ENCODE peak calls at places on chromosomes 5 and 9, in eight cellular contexts. G, P, V, C, J, H, L and S are unnamed samples.

GRCh38 chr9:14281136-14281795 is 32.7 kb downstream of the NFIB start:
- DNase-seq in V (no peak), C (no peak), G (no peak), H (no peak), J (no peak), L (no peak), P (no peak), S (no peak)

GRCh38 chr5:151683444-151683843 is 3.3 kb downstream of the SPARC start:
- DNase-seq in C (no peak), J (no peak), L (no peak), G (no peak), H (no peak), P (no peak), V (peak), S (no peak)

GRCh38 chr5:140108093-140109049 is 5.5 kb upstream of the PURA start:
- DNase-seq in V (no peak), H (no peak), G (no peak), P (no peak), J (peak), C (peak), L (no peak), S (peak)

GRCh38 chr5:52560366-52560765 is 227.3 kb upstream of the ITGA1 start:
- DNase-seq in L (no peak), J (peak), H (no peak), C (no peak), V (peak), G (peak), P (no peak), S (no peak)

GRCh38 chr5:56696900-56697299 is 118.4 kb upstream of the MAP3K1 start:
- DNase-seq in C (peak), P (peak), J (no peak), L (no peak), H (no peak), G (no peak), V (peak), S (peak)

GRCh38 chr9:83451308-83451707 is 86.9 kb downstream of the FRMD3 start:
- DNase-seq in G (no peak), H (no peak), P (no peak), J (no peak), C (no peak), V (no peak), L (no peak), S (no peak)

GRCh38 chr5:31048282-31048974 is 145.1 kb upstream of the CDH6 start:
- DNase-seq in C (no peak), H (no peak), V (no peak), L (no peak), J (no peak), P (peak), G (no peak), S (no peak)

GRCh38 chr9:116417464-116417863 is 263.9 kb downstream of the PAPPA start:
- DNase-seq in L (no peak), G (no peak), C (no peak), V (no peak), J (no peak), H (no peak), P (no peak), S (no peak)

GRCh38 chr5:125049721-125050357 is 303.4 kb upstream of the ZNF608 start:
- DNase-seq in G (no peak), J (no peak), P (no peak), V (no peak), H (no peak), C (no peak), L (no peak), S (no peak)

GRCh38 chr9:21570643-21571275 is 88.6 kb upstream of the IFNE start:
- DNase-seq in C (no peak), L (no peak), V (peak), H (no peak), G (peak), P (no peak), J (no peak), S (no peak)

GRCh38 chr5:154610321-154611154 is 132.5 kb upstream of the HAND1 start:
- DNase-seq in H (peak), G (peak), P (peak), V (peak), L (no peak), C (peak), J (peak), S (peak)

GRCh38 chr9:134455010-134455409 is 128.8 kb downstream of the RXRA start:
- DNase-seq in H (no peak), J (no peak), P (no peak), L (no peak), G (no peak), V (no peak), C (no peak), S (no peak)

GRCh38 chr9:75640250-75640649 is 250.2 kb upstream of the PCSK5 start:
- DNase-seq in G (no peak), C (no peak), J (no peak), L (no peak), P (no peak), H (no peak), V (no peak), S (no peak)

GRCh38 chr5:65825388-65826328 is 100.7 kb upstream of the ERBIN start:
- DNase-seq in P (no peak), G (no peak), H (no peak), C (no peak), J (no peak), L (no peak), V (no peak), S (no peak)

GRCh38 chr5:2658421-2658820 is 93.1 kb downstream of the IRX2 start:
- DNase-seq in V (no peak), L (no peak), G (no peak), P (no peak), J (no peak), H (no peak), C (no peak), S (no peak)

GRCh38 chr5:134227259-134227658 is 1.4 kb upstream of the PPP2CA start:
- DNase-seq in L (no peak), C (no peak), H (no peak), V (no peak), P (no peak), G (no peak), J (peak), S (peak)

GRCh38 chr5:110925398-110925797 is 146.1 kb upstream of the TSLP start:
- DNase-seq in P (peak), L (no peak), C (no peak), V (peak), G (no peak), H (no peak), J (no peak), S (no peak)

GRCh38 chr5:95022967-95023695 is 261.8 kb downstream of the MCTP1 start:
- DNase-seq in H (no peak), V (peak), G (peak), L (no peak), C (no peak), P (no peak), J (no peak), S (no peak)

GRCh38 chr5:136141561-136141960 is 8.9 kb downstream of the SMAD5 start:
- DNase-seq in G (no peak), L (no peak), P (no peak), H (no peak), V (no peak), J (no peak), C (no peak), S (no peak)

GRCh38 chr5:78127875-78128274 is 166.6 kb downstream of the AP3B1 start:
- DNase-seq in G (no peak), H (no peak), L (no peak), C (no peak), P (no peak), J (no peak), V (no peak), S (no peak)

GRCh38 chr9:588952-589351 is 252.5 kb upstream of the DMRT1 start:
- DNase-seq in P (no peak), V (no peak), L (no peak), J (no peak), C (no peak), G (no peak), H (no peak), S (no peak)

GRCh38 chr9:27566118-27566517 is 7.2 kb downstream of the C9orf72 start:
- DNase-seq in C (no peak), G (no peak), V (peak), H (no peak), L (no peak), J (no peak), P (peak), S (no peak)

GRCh38 chr5:23507278-23507685 is at the start of gene PRDM9:
- DNase-seq in P (peak), L (no peak), C (no peak), H (no peak), G (no peak), V (peak), J (no peak), S (peak)

GRCh38 chr5:138233280-138233679 is 20.2 kb upstream of the CDC23 start:
- DNase-seq in C (no peak), G (no peak), L (no peak), P (no peak), V (no peak), H (no peak), J (no peak), S (no peak)

GRCh38 chr9:133090187-133090586 is 28.4 kb downstream of the CEL start:
- DNase-seq in P (no peak), C (no peak), H (no peak), J (peak), G (no peak), V (no peak), L (no peak), S (no peak)

GRCh38 chr5:157739388-157740045 is 4.0 kb upstream of the LSM11 start:
- DNase-seq in G (no peak), J (no peak), V (no peak), L (no peak), C (no peak), H (no peak), P (no peak), S (no peak)

GRCh38 chr5:157855404-157855994 is 3.4 kb downstream of the CLINT1 start:
- DNase-seq in P (peak), C (no peak), V (peak), J (peak), L (peak), H (no peak), G (peak), S (peak)

GRCh38 chr5:65796269-65796668 is 74.3 kb downstream of the NLN start:
- DNase-seq in G (peak), L (no peak), J (no peak), V (peak), P (no peak), C (no peak), H (no peak), S (no peak)

GRCh38 chr9:137226338-137227056 is 805 bp upstream of the RNF224 start:
- DNase-seq in P (no peak), L (no peak), H (no peak), C (no peak), V (no peak), G (no peak), J (no peak), S (no peak)

GRCh38 chr5:58670620-58671019 is 87.7 kb downstream of the RAB3C start:
- DNase-seq in V (no peak), G (no peak), H (no peak), J (no peak), P (no peak), C (no peak), L (no peak), S (no peak)